ENCODE peak calls at places on chromosomes 16 and 17, in eight cellular contexts. X is mucosa of gallbladder; K is Right ventricle myocardium superior; D is H54; T is stimulated activated CD8-positive, alpha-beta memory T cell treated with anti-CD3 and anti-CD28 coated beads, Interleukin-15, amount 100 ng/mL, for 24 hours; R is left ventricle myocardium superior; N is NCI-H774; C is right lobe of liver. M is an unnamed sample.

GRCh38 chr16:15518412-15519351 is 84.3 kb downstream of the BMERB1 start:
- DNase-seq in X (peak; percentile 36), K (peak; percentile 77), D (no peak), T (no peak), R (peak; percentile 73), N (no peak), C (no peak), M (no peak)

GRCh38 chr16:8113843-8114242 is 476.5 kb downstream of the TMEM114 start:
- DNase-seq in X (no peak), K (no peak), D (no peak), T (no peak), R (no peak), N (no peak), C (no peak), M (no peak)

GRCh38 chr16:77556203-77556602 is 121.4 kb upstream of the ADAMTS18 start:
- DNase-seq in X (no peak), K (no peak), D (no peak), T (no peak), R (no peak), N (no peak), C (no peak), M (no peak)

GRCh38 chr16:86383488-86384262 is 126.7 kb upstream of the FOXF1 start:
- DNase-seq in X (no peak), K (no peak), D (peak; percentile 39), T (no peak), R (no peak), N (no peak), C (no peak), M (no peak)

GRCh38 chr17:59811209-59811608 is 81.5 kb downstream of the TUBD1 start:
- DNase-seq in X (no peak), K (no peak), D (no peak), T (no peak), R (no peak), N (no peak), C (no peak), M (no peak)

GRCh38 chr16:21685034-21685455 is 21.3 kb downstream of the OTOA start:
- DNase-seq in X (no peak), K (no peak), D (no peak), T (no peak), R (no peak), N (no peak), C (no peak), M (no peak)

GRCh38 chr17:8753976-8754440 is 4.3 kb downstream of the SPDYE4 start:
- DNase-seq in X (no peak), K (no peak), D (peak; percentile 33), T (no peak), R (no peak), N (no peak), C (no peak), M (no peak)

GRCh38 chr16:68744744-68745280 is 7.7 kb downstream of the CDH1 start:
- DNase-seq in X (peak; percentile 87), K (no peak), D (no peak), T (no peak), R (no peak), N (peak; percentile 85), C (no peak), M (peak; percentile 89)

GRCh38 chr17:82598256-82599011 is 49.8 kb downstream of the WDR45B start:
- DNase-seq in X (no peak), K (no peak), D (peak; percentile 79), T (no peak), R (peak; percentile 28), N (no peak), C (no peak), M (no peak)

GRCh38 chr17:30433514-30433913 is 43.7 kb upstream of the GOSR1 start:
- DNase-seq in X (peak; percentile 49), K (no peak), D (peak; percentile 14), T (no peak), R (no peak), N (peak; percentile 52), C (no peak), M (peak; percentile 58)

GRCh38 chr17:36527851-36528250 is 6.8 kb downstream of the MYO19 start:
- DNase-seq in X (no peak), K (no peak), D (no peak), T (no peak), R (no peak), N (no peak), C (no peak), M (peak; percentile 22)

GRCh38 chr16:58345574-58346354 is 46.5 kb upstream of the GINS3 start:
- DNase-seq in X (no peak), K (no peak), D (no peak), T (no peak), R (no peak), N (no peak), C (no peak), M (no peak)

GRCh38 chr17:79778504-79779087 is 648 bp downstream of the CBX2 start:
- DNase-seq in X (no peak), K (peak; percentile 60), D (no peak), T (no peak), R (no peak), N (peak; percentile 13), C (no peak), M (no peak)

GRCh38 chr16:11257131-11257938 is 1.3 kb upstream of the SOCS1 start:
- DNase-seq in X (peak; percentile 80), K (peak; percentile 80), D (peak; percentile 95), T (no peak), R (peak; percentile 74), N (peak; percentile 75), C (peak; percentile 77), M (peak; percentile 80)

GRCh38 chr16:23687034-23687808 is 8.5 kb downstream of the PLK1 start:
- DNase-seq in X (no peak), K (no peak), D (no peak), T (no peak), R (no peak), N (no peak), C (no peak), M (no peak)

GRCh38 chr16:50446861-50447260 is 78.1 kb upstream of the BRD7 start:
- DNase-seq in X (no peak), K (no peak), D (no peak), T (no peak), R (no peak), N (no peak), C (no peak), M (no peak)

GRCh38 chr17:12128946-12129345 is 108.3 kb downstream of the MAP2K4 start:
- DNase-seq in X (no peak), K (no peak), D (no peak), T (no peak), R (no peak), N (no peak), C (no peak), M (no peak)

GRCh38 chr17:5563451-5563850 is 20.9 kb downstream of the NLRP1 start:
- DNase-seq in X (no peak), K (no peak), D (no peak), T (no peak), R (no peak), N (no peak), C (no peak), M (no peak)

GRCh38 chr16:15398618-15399316 is 3.2 kb downstream of the MPV17L start:
- DNase-seq in X (peak; percentile 45), K (no peak), D (no peak), T (no peak), R (no peak), N (no peak), C (no peak), M (no peak)

GRCh38 chr17:62754696-62755095 is 53.4 kb downstream of the MARCHF10 start:
- DNase-seq in X (no peak), K (no peak), D (no peak), T (no peak), R (no peak), N (no peak), C (no peak), M (no peak)

GRCh38 chr16:8588703-8589292 is 1.5 kb downstream of the TMEM114 start:
- DNase-seq in X (no peak), K (no peak), D (no peak), T (no peak), R (no peak), N (no peak), C (no peak), M (no peak)

GRCh38 chr17:4858068-4858879 is 25.1 kb downstream of the MINK1 start:
- DNase-seq in X (peak; percentile 40), K (no peak), D (no peak), T (no peak), R (no peak), N (no peak), C (no peak), M (no peak)

GRCh38 chr17:3635474-3636153 is 436 bp downstream of the SHPK start:
- DNase-seq in X (no peak), K (no peak), D (no peak), T (no peak), R (no peak), N (no peak), C (peak; percentile 63), M (no peak)

GRCh38 chr17:6569391-6570302 is 13.3 kb upstream of the PITPNM3 start:
- DNase-seq in X (no peak), K (no peak), D (no peak), T (no peak), R (no peak), N (no peak), C (no peak), M (no peak)

M was measured in lung.